ENCODE peak calls at places on chromosomes 2 and 18, in six cellular contexts. C is NAMALWA; M is left ventricle myocardium inferior; A is stimulated activated CD4-positive, alpha-beta T cell treated with anti-CD3 and anti-CD28 coated beads, Interleukin-12 subunit alpha, Interleukin-12 subunit beta, amount 100 ng/mL, for 24 hours; E is AG09309; U is T1000. F is an unnamed sample.

GRCh38 chr18:66826211-66826610 is 222.3 kb upstream of the CDH19 start:
- DNase-seq in C (no peak), M (no peak), A (no peak), E (no peak), U (no peak), F (no peak)

GRCh38 chr2:105143467-105144127 is 97.9 kb upstream of the GPR45 start:
- DNase-seq in C (no peak), M (no peak), A (no peak), E (no peak), U (no peak), F (no peak)

GRCh38 chr2:191065785-191066184 is 51.8 kb upstream of the STAT1 start:
- DNase-seq in C (no peak), M (no peak), A (no peak), E (no peak), U (no peak), F (no peak)

GRCh38 chr2:159106105-159106504 is 137.7 kb downstream of the TANC1 start:
- DNase-seq in C (no peak), M (no peak), A (no peak), E (peak), U (no peak), F (no peak)

GRCh38 chr2:83069724-83070123 is 1389.4 kb downstream of the SUCLG1 start:
- DNase-seq in C (no peak), M (no peak), A (no peak), E (no peak), U (no peak), F (no peak)

GRCh38 chr2:30981101-30981500 is 157.1 kb downstream of the GALNT14 start:
- DNase-seq in C (no peak), M (no peak), A (no peak), E (no peak), U (no peak), F (no peak)

GRCh38 chr2:208531361-208531760 is 124.8 kb downstream of the PTH2R start:
- DNase-seq in C (no peak), M (no peak), A (no peak), E (no peak), U (no peak), F (no peak)

GRCh38 chr2:145563752-145564615 is 1044.1 kb upstream of the ZEB2 start:
- DNase-seq in C (no peak), M (no peak), A (no peak), E (no peak), U (no peak), F (no peak)

GRCh38 chr2:228224410-228224809 is 42.9 kb upstream of the SPHKAP start:
- DNase-seq in C (no peak), M (no peak), A (no peak), E (no peak), U (no peak), F (no peak)

GRCh38 chr2:55961318-55961911 is 37.8 kb upstream of the EFEMP1 start:
- DNase-seq in C (peak), M (no peak), A (no peak), E (peak), U (no peak), F (no peak)

F was measured in non-pigmented ciliary epithelial cell.